ENCODE peak calls at places on chromosomes 16 and 17, in five cellular contexts. H is GM12878, Z is K562, Y is HepG2, B is H1. K is an unnamed sample.

GRCh38 chr16:75452464-75453190 is 11.9 kb downstream of the TMEM170A start:
- DNase-seq in H (no peak), Z (no peak), Y (peak), B (no peak), K (no peak)

GRCh38 chr16:47858333-47859067 is 297.3 kb downstream of the ABCC12 start:
- DNase-seq in H (no peak), Y (no peak), Z (no peak), B (no peak), K (no peak)

GRCh38 chr16:86865866-86866675 is 287.7 kb downstream of the FOXL1 start:
- DNase-seq in Z (no peak), H (no peak), B (no peak), Y (no peak), K (no peak)

GRCh38 chr16:6428861-6429260 is 903.8 kb upstream of the RBFOX1 start:
- DNase-seq in B (no peak), Z (no peak), H (no peak), Y (no peak), K (no peak)

GRCh38 chr17:79065105-79065670 is 9.4 kb upstream of the ENGASE start:
- DNase-seq in Y (peak), H (no peak), B (no peak), Z (peak), K (peak)

GRCh38 chr17:46167826-46168569 is 25.2 kb downstream of the KANSL1 start:
- DNase-seq in Z (no peak), Y (peak), B (no peak), H (no peak), K (no peak)

GRCh38 chr16:1436731-1437355 is 6.0 kb downstream of the PERCC1 start:
- DNase-seq in B (no peak), Z (no peak), H (no peak), Y (no peak), K (no peak)

GRCh38 chr16:4780235-4780634 is 7.9 kb downstream of the SEPTIN12 start:
- DNase-seq in Y (no peak), Z (no peak), H (no peak), B (no peak), K (no peak)

GRCh38 chr17:27457731-27458523 is 1.7 kb downstream of the KSR1 start:
- DNase-seq in B (no peak), H (no peak), Z (no peak), Y (peak), K (no peak)

GRCh38 chr16:4285167-4285566 is 12.3 kb upstream of the TFAP4 start:
- DNase-seq in Z (no peak), H (no peak), Y (no peak), B (no peak), K (no peak)

GRCh38 chr16:50974438-50975036 is 176.5 kb downstream of the SALL1 start:
- DNase-seq in H (no peak), Y (no peak), Z (no peak), B (no peak), K (no peak)

GRCh38 chr16:1078579-1079021 is 6.1 kb downstream of the SSTR5 start:
- DNase-seq in H (no peak), B (no peak), Y (peak), Z (no peak), K (no peak)

GRCh38 chr16:27315333-27316037 is 1.7 kb downstream of the IL4R start:
- DNase-seq in B (no peak), Z (no peak), Y (peak), H (no peak), K (peak)

GRCh38 chr16:68506331-68507053 is 32.6 kb upstream of the ZFP90 start:
- DNase-seq in Y (no peak), B (no peak), H (no peak), Z (no peak), K (no peak)

GRCh38 chr16:85403693-85404092 is 209.4 kb upstream of the GSE1 start:
- DNase-seq in Z (no peak), H (no peak), Y (no peak), B (no peak), K (no peak)

GRCh38 chr16:86994651-86995171 is 322.5 kb downstream of the C16orf95 start:
- DNase-seq in B (no peak), Z (peak), Y (no peak), H (no peak), K (no peak)

GRCh38 chr17:5837055-5837491 is 233.1 kb upstream of the WSCD1 start:
- DNase-seq in Y (peak), Z (no peak), H (no peak), B (no peak), K (peak)

DNA sequence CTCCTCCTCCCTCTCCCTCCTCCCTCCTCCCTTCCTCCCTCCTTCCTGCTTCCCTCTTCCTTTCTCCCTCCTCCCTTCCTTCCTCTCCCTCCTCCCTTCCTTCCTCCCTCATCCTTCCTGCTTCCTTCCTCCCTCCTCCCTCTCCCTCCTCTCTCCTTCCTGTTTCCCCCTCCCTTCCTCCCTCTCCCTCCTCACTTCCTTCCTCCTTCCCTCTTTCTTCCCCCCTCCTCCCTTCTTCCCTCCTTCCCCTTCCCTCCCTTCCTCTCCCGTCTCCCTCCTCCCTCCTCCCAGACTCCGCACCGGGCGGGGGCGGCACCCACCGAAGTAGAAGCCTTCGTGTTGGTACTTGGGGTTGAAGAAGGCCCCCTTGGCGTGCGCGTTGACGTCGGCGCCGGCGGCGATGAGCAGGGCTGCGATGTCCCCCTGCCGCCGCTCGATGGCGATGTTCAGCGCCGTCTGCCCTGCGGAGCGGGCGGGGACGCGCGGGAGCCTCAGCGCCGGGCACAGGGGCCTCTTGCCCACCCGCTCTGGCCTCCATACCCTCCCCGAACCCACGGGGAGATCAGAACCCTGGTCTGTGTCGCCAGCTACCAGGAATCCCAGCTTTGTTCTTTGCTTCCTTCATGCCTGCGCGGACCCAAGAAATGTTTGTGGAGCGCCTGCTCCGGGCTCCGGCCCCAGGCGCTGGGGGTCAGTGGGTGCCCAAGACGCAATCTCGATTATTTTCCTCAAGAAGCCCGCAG is 22.2 kb downstream of the TRPV3 start:
- DNase-seq in B (peak), Z (peak), H (no peak), Y (no peak), K (peak)
- TF ChIP-seq ZNF274 in B (no peak), Z (no peak), H (no peak), Y (no peak), K (no peak)

DNA sequence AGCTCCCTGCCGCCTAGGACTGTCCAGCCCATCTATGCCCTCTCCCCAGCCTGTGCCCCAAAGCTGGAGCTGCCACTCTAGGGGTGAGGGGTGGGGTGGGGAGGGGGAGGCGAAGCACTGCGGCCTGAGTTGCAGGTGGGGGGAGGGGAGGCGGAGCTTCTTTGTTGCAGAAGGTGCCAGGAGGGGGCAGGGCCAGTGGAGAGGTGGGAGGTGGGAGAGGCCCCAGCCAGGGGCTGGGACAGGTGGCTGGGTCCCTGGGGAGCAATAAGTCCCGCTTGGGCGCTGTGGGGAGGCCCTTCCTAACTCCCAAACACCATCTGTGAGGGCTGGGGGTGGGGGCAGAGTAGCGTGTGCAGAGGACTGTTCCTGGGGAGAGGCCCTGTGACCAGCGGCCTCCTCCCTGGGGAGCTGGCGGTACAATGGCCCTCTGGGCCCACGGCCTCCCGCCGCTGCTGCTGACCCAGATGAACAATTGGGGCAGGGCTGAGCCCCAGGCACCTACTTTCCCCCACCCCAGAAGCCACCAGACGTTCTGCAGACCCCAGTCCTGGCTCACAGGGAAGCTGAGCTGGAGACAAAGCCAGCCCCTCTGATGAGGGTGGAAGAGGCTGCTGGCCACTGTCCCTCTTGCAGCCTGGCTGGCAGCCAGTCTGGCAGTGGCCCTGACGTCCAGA is 2.2 kb upstream of the NTN3 start:
- DNase-seq in B (no peak), Z (peak), H (peak), Y (no peak), K (no peak)
- TF ChIP-seq RAD21 in B (no peak), Z (no peak), H (no peak), Y (no peak), K (no peak)

GRCh38 chr17:6994666-6995246 is 1.1 kb upstream of the ALOX12 start:
- DNase-seq in H (no peak), Z (peak), B (no peak), Y (no peak), K (no peak)
- TF ChIP-seq ZNF274 in H (no peak), Z (no peak), B (no peak), Y (no peak), K (no peak)

DNA sequence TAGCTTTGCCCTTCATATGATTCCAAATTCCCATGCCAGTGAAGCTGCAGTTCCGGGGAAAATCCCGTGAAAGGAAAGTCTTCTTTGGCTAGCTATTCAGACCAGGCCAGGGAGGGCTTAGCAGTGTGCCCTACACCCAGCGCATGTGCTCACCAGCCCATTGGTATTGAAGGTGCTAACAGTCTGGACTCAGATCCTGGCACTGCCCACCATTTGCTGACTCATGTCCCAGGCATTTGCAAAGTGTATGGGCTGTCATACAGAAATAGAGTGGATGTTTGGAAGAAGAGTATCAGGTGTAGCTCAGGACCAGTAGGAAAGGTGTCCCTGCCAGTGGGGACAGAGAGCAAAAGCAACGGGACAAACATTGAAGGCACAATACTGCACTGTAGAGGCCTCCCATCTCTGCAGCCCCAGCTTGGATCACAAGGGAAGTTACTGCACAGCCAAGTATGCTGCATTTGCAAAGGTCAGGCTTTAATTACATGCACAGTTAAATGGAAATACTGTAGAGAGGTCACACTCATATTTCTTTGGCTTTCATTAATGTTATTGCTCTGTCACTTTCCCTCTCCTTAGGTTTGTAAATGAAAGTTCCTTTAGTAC is 220.0 kb downstream of the IRX3 start:
- DNase-seq in B (no peak), Y (peak), H (no peak), Z (no peak), K (no peak)
- TF ChIP-seq RAD21 in B (no peak), Y (no peak), H (no peak), Z (no peak), K (no peak)